ENCODE peak calls at places on chromosomes 4 and X, in six cellular contexts. H is right lobe of liver, K is cardiac muscle cell, P is fibroblast of the aortic adventitia, O is GM12865, M is neural progenitor cell. I is an unnamed sample.

GRCh38 chr4:103422467-103423219 is 224.5 kb upstream of the CENPE start:
- DNase-seq in M (no peak), H (no peak), P (no peak), K (no peak), O (no peak), I (no peak)

GRCh38 chr4:159434496-159435241 is 331.8 kb downstream of the RAPGEF2 start:
- DNase-seq in P (peak), M (no peak), K (peak), H (no peak), O (no peak), I (no peak)

GRCh38 chr4:5409980-5410618 is 298.3 kb downstream of the EVC2 start:
- DNase-seq in M (peak), H (no peak), P (no peak), K (no peak), O (no peak), I (no peak)

GRCh38 chr4:182644326-182645050 is 272.7 kb downstream of the DCTD start:
- DNase-seq in M (no peak), K (no peak), H (no peak), O (no peak), P (peak), I (no peak)

GRCh38 chr4:10074767-10075105 is 41.9 kb downstream of the WDR1 start:
- DNase-seq in K (peak), H (peak), M (peak), O (peak), P (peak), I (no peak)

GRCh38 chrX:18855919-18856644 is 127.8 kb downstream of the PHKA2 start:
- DNase-seq in P (no peak), O (peak), K (peak), H (no peak), M (no peak), I (peak)

GRCh38 chr4:24394041-24394440 is 190.3 kb downstream of the DHX15 start:
- DNase-seq in M (no peak), K (no peak), H (no peak), P (no peak), O (no peak), I (no peak)

GRCh38 chrX:72003811-72004750 is 93.4 kb downstream of the NHSL2 start:
- DNase-seq in K (peak), H (no peak), P (peak), M (peak), O (no peak), I (no peak)

GRCh38 chr4:3436798-3437581 is 4.8 kb upstream of the HGFAC start:
- DNase-seq in K (peak), M (no peak), O (peak), H (no peak), P (peak), I (no peak)

GRCh38 chrX:100812216-100813158 is 7.7 kb upstream of the CSTF2 start:
- DNase-seq in K (peak), P (no peak), M (no peak), O (no peak), H (no peak), I (no peak)

GRCh38 chr4:8818063-8818881 is 53.4 kb downstream of the HMX1 start:
- DNase-seq in K (no peak), O (no peak), P (no peak), M (peak), H (peak), I (no peak)

DNA sequence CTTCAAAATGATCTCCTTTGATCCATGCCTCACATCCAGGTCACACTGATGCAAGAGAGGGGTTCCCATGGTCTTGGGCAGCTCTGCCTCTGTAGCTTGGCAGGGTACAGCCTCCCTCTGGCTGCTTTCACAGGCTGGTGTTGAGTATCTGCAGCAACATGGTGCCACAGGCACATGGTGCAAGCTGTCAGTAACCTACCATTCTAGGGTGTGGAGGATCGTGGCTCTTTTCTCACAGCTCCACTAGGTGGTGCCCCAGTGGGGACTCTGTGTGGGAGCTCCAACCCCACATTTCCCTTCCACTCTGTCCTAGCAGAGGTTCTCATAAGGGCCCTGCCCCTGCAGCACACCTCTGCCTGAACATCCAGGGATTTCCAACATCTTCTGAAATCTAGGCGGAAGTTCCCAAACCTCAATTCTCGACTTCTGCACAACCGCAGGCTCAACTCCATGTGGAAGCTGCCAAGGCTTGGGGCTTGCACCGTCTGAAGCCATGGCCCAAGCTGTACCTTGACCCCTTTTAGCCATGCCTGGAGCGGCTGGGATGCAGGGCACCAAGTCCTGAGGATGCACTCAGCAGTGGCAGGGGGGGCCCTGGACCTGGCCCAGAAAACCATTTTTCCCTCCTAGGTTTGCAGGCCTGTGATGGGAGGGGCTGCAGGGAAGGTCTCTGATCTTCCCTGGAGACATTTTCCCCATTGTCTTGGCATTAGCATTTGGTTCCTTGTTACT is 137.8 kb upstream of the NUDT6 start:
- DNase-seq in O (no peak), H (no peak), K (no peak), M (no peak), P (no peak), I (no peak)
- TF ChIP-seq CTCF in O (no peak), H (no peak), K (no peak), M (peak), P (no peak), I (no peak)

GRCh38 chrX:155888139-155888538 is 7.0 kb downstream of the VAMP7 start:
- DNase-seq in K (peak), O (no peak), M (no peak), P (peak), H (no peak), I (no peak)
- TF ChIP-seq CTCF in K (no peak), O (no peak), M (no peak), P (no peak), H (no peak), I (no peak)

DNA sequence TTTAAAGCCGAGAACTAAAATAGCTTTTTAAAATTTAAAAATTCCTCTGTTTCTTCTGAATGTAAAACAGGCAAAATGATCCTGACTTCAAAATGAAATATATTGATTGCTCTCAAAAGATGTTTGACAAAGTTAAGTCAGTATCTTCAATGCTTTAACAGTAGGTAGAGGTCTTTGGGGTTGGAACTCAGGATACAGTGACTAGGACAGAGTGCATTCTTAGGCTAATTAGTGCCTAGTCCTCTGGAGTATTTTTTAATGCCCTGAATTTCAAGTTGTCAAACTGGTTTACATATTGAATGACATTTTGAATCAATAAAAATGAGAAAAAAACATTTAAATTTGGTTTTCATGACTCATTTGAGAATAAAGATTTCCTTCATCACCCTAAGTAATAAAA is 877.3 kb downstream of the ADGRL3 start:
- DNase-seq in K (no peak), P (no peak), O (no peak), H (no peak), M (no peak), I (no peak)
- TF ChIP-seq CTCF in K (no peak), P (no peak), O (no peak), H (no peak), M (no peak), I (no peak)

GRCh38 chrX:78514852-78515251 is 144.3 kb downstream of the RTL3 start:
- DNase-seq in H (no peak), K (no peak), O (peak), M (peak), P (peak), I (no peak)
- TF ChIP-seq CTCF in H (no peak), K (peak), O (no peak), M (no peak), P (no peak), I (peak)

GRCh38 chr4:38815879-38816782 is 11.5 kb upstream of the TLR1 start:
- DNase-seq in M (no peak), H (no peak), K (no peak), O (peak), P (no peak), I (peak)

GRCh38 chr4:38819569-38819968 is 15.0 kb upstream of the TLR1 start:
- DNase-seq in H (no peak), M (no peak), K (no peak), P (no peak), O (peak), I (no peak)

GRCh38 chr4:38821739-38822138 is 17.1 kb upstream of the TLR1 start:
- DNase-seq in H (no peak), M (no peak), O (no peak), P (no peak), K (no peak), I (no peak)

GRCh38 chr4:38820329-38821061 is 15.9 kb upstream of the TLR1 start:
- DNase-seq in P (no peak), M (no peak), K (no peak), O (peak), H (no peak), I (peak)

DNA sequence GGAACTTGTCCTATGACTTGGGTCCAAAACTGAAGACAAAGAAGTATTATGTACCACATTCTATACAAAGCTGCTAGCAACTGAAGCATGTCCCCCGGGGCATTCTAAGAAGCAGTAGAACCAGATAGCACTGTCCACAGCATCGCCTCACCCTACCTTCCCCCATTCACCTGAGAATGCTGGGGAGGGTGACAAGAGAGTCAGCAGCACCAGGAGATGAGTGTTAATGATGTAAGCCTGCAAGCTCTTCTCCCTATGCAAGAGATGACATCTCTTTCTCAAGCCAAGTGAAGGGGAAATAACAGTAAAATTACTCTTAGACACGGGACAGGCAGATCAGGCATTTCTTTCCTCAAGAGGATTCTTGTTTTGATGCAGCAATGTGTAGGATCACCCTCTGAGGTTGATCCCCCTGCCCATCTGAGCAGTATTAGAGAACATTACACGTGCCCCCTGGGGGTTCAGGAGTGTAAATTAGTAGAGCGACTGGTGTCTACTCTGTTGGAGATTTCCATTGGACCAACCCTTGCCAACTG is 13.9 kb upstream of the TLR1 start:
- DNase-seq in M (no peak), H (no peak), O (peak), K (no peak), P (no peak), I (peak)
- TF ChIP-seq CTCF in M (no peak), H (no peak), O (no peak), K (no peak), P (no peak), I (no peak)

DNA sequence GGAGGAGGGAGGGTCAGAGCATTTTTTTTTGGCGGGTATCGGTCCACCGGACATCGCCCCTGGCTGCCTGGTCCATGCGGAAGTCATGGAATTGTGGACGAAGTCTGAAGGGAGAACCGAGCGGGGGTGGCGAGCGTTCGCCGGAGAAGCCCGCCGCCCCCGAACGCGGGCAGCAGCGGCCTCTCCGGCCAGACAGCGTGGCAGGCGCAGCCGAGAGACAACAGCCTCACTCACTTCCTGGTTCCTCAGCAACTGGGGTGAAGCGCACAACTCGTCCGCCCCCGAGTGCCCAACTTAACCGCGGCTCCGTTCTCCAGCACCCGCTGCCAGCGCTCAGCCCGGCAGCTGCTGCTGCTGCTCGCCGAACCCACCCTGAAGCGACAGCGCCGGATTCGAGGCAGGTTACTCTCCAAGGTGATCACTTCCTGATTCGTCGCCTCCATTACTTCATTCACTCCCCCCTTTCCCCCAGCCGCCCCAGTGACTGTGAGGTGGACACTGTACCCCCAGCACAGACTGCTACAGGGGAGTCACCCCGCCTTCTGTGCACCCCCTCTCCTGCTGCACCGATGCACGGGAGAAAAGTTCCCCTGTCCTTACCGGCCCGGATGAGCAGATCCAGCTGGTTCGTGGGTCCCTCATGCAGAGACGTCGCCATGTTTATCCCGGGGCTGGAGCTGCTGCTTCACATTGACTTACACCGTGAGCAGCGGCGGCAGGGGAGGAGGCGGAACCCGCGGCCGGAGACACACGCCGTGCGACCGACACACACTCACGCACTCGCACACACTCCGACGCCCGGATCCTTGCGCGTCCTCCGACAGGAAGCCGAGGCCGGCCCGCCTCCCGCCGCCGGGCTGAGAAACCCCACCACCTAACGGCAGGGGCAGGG is 68.2 kb downstream of the NOCT start:
- DNase-seq in O (peak), M (peak), H (peak), K (peak), P (peak), I (peak)
- TF ChIP-seq CTCF in O (peak), M (peak), H (peak), K (peak), P (peak), I (no peak)

DNA sequence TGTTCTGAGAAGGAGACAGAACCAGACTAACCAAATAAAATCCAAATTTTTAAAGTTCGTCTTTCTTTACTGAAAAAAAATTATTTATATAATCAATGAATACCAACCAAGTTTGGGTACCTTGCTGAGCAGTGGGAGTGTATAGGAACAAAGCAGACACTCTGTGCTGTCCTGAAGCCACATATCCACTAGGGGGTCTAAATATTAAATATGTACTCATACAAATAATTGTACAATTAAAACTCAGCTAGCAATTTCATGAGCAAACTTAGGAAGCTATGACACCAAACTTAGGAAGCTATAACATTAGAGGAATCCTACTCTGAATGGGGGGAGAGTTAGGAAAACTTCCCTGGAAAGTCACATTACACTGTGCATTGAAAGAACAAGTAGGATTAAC is 582.0 kb upstream of the EPHA5 start:
- DNase-seq in H (no peak), P (peak), O (no peak), K (peak), M (no peak), I (no peak)
- TF ChIP-seq CTCF in H (no peak), P (peak), O (no peak), K (peak), M (peak), I (no peak)

DNA sequence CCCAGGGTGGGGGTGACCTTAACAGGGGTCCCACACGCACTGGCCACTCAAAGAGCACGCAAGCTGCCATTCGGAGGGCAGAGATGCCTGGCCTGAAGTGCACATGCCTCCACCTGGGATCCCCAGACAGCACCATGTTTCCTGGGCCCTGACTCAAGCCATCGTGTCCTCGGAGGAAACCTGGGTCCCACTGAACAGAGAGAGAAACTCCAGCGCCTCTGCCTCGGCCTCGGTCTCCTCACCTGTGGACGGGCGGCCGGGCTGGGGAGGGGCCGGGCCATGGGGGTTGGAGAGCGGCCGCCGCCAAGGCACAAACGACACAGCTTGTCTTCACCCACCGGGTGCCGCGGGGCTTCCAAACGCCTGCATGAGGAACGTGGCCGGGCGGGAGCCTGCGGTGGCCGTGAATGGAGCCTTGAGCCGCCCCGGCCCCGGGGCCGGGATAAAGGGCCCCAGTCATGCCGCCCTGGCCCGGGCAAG is 30.0 kb upstream of the FGFR3 start:
- DNase-seq in H (no peak), M (no peak), K (no peak), O (no peak), P (no peak), I (no peak)
- TF ChIP-seq CTCF in H (no peak), M (no peak), K (no peak), O (no peak), P (no peak), I (no peak)